ENCODE peak calls at places on chromosomes 16 and 17, in eight cellular contexts. One of them, this sample, is unnamed.

GRCh38 chr16:74570412-74571301 is 36.3 kb downstream of the GLG1 start:
- DNase-seq in HFF-Myc: no peak
- DNase-seq in AML-193: no peak
- DNase-seq in ovary: no peak
- DNase-seq in B cell: no peak
- DNase-seq in pancreas: no peak
- DNase-seq in AG10803: no peak
- DNase-seq in A172: no peak
- DNase-seq in this sample: no peak

GRCh38 chr16:56102159-56102798 is 89.0 kb upstream of the GNAO1 start:
- DNase-seq in pancreas: peak; percentile 11
- DNase-seq in AG10803: peak; percentile 3
- DNase-seq in A172: no peak
- DNase-seq in HFF-Myc: no peak
- DNase-seq in AML-193: no peak
- DNase-seq in B cell: no peak
- DNase-seq in ovary: peak; percentile 26
- DNase-seq in this sample: no peak

GRCh38 chr16:88478115-88478514 is 25.0 kb downstream of the ZFPM1 start:
- DNase-seq in ovary: no peak
- DNase-seq in B cell: peak; percentile 49
- DNase-seq in AML-193: no peak
- DNase-seq in HFF-Myc: no peak
- DNase-seq in A172: no peak
- DNase-seq in pancreas: no peak
- DNase-seq in AG10803: no peak
- DNase-seq in this sample: no peak

GRCh38 chr16:629289-630023 is 1.3 kb upstream of the WFIKKN1 start:
- DNase-seq in ovary: peak; percentile 42
- DNase-seq in AG10803: no peak
- DNase-seq in AML-193: no peak
- DNase-seq in A172: no peak
- DNase-seq in HFF-Myc: no peak
- DNase-seq in B cell: no peak
- DNase-seq in pancreas: no peak
- DNase-seq in this sample: no peak

GRCh38 chr17:76083536-76083935 is 4.6 kb downstream of the ZACN start:
- DNase-seq in AML-193: no peak
- DNase-seq in ovary: no peak
- DNase-seq in A172: no peak
- DNase-seq in AG10803: no peak
- DNase-seq in pancreas: no peak
- DNase-seq in HFF-Myc: no peak
- DNase-seq in B cell: no peak
- DNase-seq in this sample: no peak

GRCh38 chr17:47615766-47616424 is 33.8 kb upstream of the KPNB1 start:
- DNase-seq in HFF-Myc: no peak
- DNase-seq in AML-193: peak; percentile 80
- DNase-seq in AG10803: peak; percentile 50
- DNase-seq in B cell: peak; percentile 67
- DNase-seq in ovary: no peak
- DNase-seq in pancreas: no peak
- DNase-seq in A172: peak; percentile 46
- DNase-seq in this sample: peak; percentile 39

GRCh38 chr17:73639926-73640325 is 4.3 kb downstream of the SDK2 start:
- DNase-seq in ovary: no peak
- DNase-seq in B cell: no peak
- DNase-seq in AG10803: no peak
- DNase-seq in HFF-Myc: no peak
- DNase-seq in pancreas: no peak
- DNase-seq in AML-193: no peak
- DNase-seq in A172: no peak
- DNase-seq in this sample: no peak

GRCh38 chr16:2500937-2501750 is 12.6 kb upstream of the ATP6V0C start:
- DNase-seq in A172: peak; percentile 75
- DNase-seq in B cell: peak; percentile 88
- DNase-seq in AG10803: peak; percentile 60
- DNase-seq in pancreas: peak; percentile 72
- DNase-seq in ovary: peak; percentile 92
- DNase-seq in AML-193: peak; percentile 41
- DNase-seq in HFF-Myc: peak; percentile 35
- DNase-seq in this sample: peak; percentile 89